ENCODE peak calls at places on chromosome 5, in ten cellular contexts. F is M059J, H is astrocyte of the spinal cord, S is midbrain, D is Kasumi-1, Y is GM12878, R is MM.1S, E is glutamatergic neuron, I is sigmoid colon, M is NCI-H526 treated with DMSO at 0.1 percent for 48 hours. U is an unnamed sample.

GRCh38 chr5:45512521-45512920 is 183.7 kb downstream of the HCN1 start:
- DNase-seq in F (peak; percentile 28), H (no peak), S (no peak), D (no peak), Y (no peak), R (no peak), E (no peak), I (no peak), M (no peak), U (no peak)

GRCh38 chr5:6765612-6766525 is 52.6 kb downstream of the TENT4A start:
- DNase-seq in F (peak; percentile 83), H (peak; percentile 73), S (peak; percentile 73), D (peak; percentile 76), Y (peak; percentile 31), R (peak; percentile 77), E (peak; percentile 91), I (peak; percentile 77), M (peak; percentile 56), U (peak; percentile 68)

GRCh38 chr5:36150676-36151433 is 832 bp downstream of the LMBRD2 start:
- DNase-seq in F (peak; percentile 54), H (peak; percentile 42), S (peak; percentile 34), D (peak; percentile 72), Y (no peak), R (peak; percentile 62), E (peak; percentile 64), I (no peak), M (peak; percentile 72), U (peak; percentile 73)

GRCh38 chr5:773517-774264 is 10.8 kb downstream of the ZDHHC11B start:
- DNase-seq in F (no peak), H (no peak), S (no peak), D (no peak), Y (no peak), R (no peak), E (no peak), I (peak; percentile 66), M (no peak), U (no peak)

GRCh38 chr5:64707191-64707590 is 16.9 kb downstream of the SHISAL2B start:
- DNase-seq in F (peak; percentile 56), H (no peak), S (no peak), D (no peak), Y (no peak), R (no peak), E (no peak), I (no peak), M (no peak), U (no peak)

GRCh38 chr5:411728-412127 is 31.2 kb upstream of the EXOC3 start:
- DNase-seq in F (no peak), H (no peak), S (no peak), D (no peak), Y (no peak), R (no peak), E (peak; percentile 24), I (peak; percentile 42), M (no peak), U (no peak)

GRCh38 chr5:110686264-110686663 is 40.2 kb downstream of the TMEM232 start:
- DNase-seq in F (no peak), H (no peak), S (no peak), D (no peak), Y (no peak), R (no peak), E (no peak), I (no peak), M (no peak), U (no peak)

GRCh38 chr5:113212244-113212920 is 222.4 kb downstream of the TSSK1B start:
- DNase-seq in F (peak; percentile 78), H (peak; percentile 73), S (peak; percentile 29), D (peak; percentile 25), Y (no peak), R (no peak), E (no peak), I (no peak), M (no peak), U (no peak)

GRCh38 chr5:133668458-133668857 is 56.1 kb upstream of the FSTL4 start:
- DNase-seq in F (no peak), H (no peak), S (no peak), D (no peak), Y (no peak), R (no peak), E (no peak), I (no peak), M (no peak), U (no peak)

GRCh38 chr5:561408-561807 is 37.2 kb upstream of the SLC9A3 start:
- DNase-seq in F (no peak), H (no peak), S (no peak), D (no peak), Y (no peak), R (no peak), E (no peak), I (peak; percentile 41), M (no peak), U (no peak)

GRCh38 chr5:148934895-148935400 is 108.5 kb downstream of the ADRB2 start:
- DNase-seq in F (no peak), H (no peak), S (no peak), D (no peak), Y (no peak), R (no peak), E (no peak), I (no peak), M (no peak), U (no peak)

GRCh38 chr5:93572773-93573626 is 8.0 kb downstream of the NR2F1-AS1 start:
- DNase-seq in F (no peak), H (peak; percentile 68), S (no peak), D (no peak), Y (no peak), R (no peak), E (peak; percentile 64), I (no peak), M (no peak), U (no peak)

GRCh38 chr5:172949426-172949825 is 9.8 kb upstream of the RPL26L1 start:
- DNase-seq in F (no peak), H (no peak), S (no peak), D (no peak), Y (no peak), R (no peak), E (no peak), I (no peak), M (no peak), U (no peak)

GRCh38 chr5:111627862-111628261 is 115.5 kb upstream of the STARD4 start:
- DNase-seq in F (no peak), H (no peak), S (no peak), D (no peak), Y (no peak), R (no peak), E (no peak), I (no peak), M (no peak), U (no peak)

GRCh38 chr5:88660947-88661869 is 221.8 kb downstream of the MEF2C start:
- DNase-seq in F (peak; percentile 98), H (peak; percentile 97), S (peak; percentile 96), D (peak; percentile 69), Y (no peak), R (peak; percentile 96), E (peak; percentile 95), I (peak; percentile 83), M (peak; percentile 93), U (peak; percentile 91)

GRCh38 chr5:178288373-178289368 is 56.1 kb upstream of the PHYKPL start:
- DNase-seq in F (peak; percentile 29), H (no peak), S (no peak), D (no peak), Y (no peak), R (no peak), E (no peak), I (peak; percentile 55), M (peak; percentile 42), U (no peak)

GRCh38 chr5:171413153-171413910 is 6.1 kb upstream of the FGF18 start:
- DNase-seq in F (no peak), H (no peak), S (no peak), D (no peak), Y (no peak), R (no peak), E (no peak), I (no peak), M (no peak), U (no peak)

GRCh38 chr5:171143926-171144325 is 165.1 kb upstream of the TLX3 start:
- DNase-seq in F (no peak), H (no peak), S (no peak), D (no peak), Y (no peak), R (no peak), E (no peak), I (no peak), M (no peak), U (no peak)

GRCh38 chr5:178145965-178146820 is 7.5 kb downstream of the NHP2 start:
- DNase-seq in F (peak; percentile 60), H (peak; percentile 28), S (no peak), D (peak; percentile 53), Y (no peak), R (peak; percentile 75), E (peak; percentile 73), I (no peak), M (peak; percentile 10), U (peak; percentile 83)

GRCh38 chr5:28809811-28810750 is 1771.7 kb upstream of the CDH9 start:
- DNase-seq in F (no peak), H (no peak), S (no peak), D (no peak), Y (no peak), R (no peak), E (no peak), I (peak; percentile 62), M (no peak), U (no peak)

GRCh38 chr5:84885479-84886258 is 501.0 kb upstream of the EDIL3 start:
- DNase-seq in F (peak; percentile 29), H (peak; percentile 92), S (no peak), D (no peak), Y (no peak), R (no peak), E (no peak), I (no peak), M (no peak), U (no peak)

GRCh38 chr5:131260895-131261294 is 3.0 kb upstream of the CDC42SE2 start:
- DNase-seq in F (no peak), H (no peak), S (no peak), D (no peak), Y (no peak), R (no peak), E (no peak), I (no peak), M (no peak), U (no peak)

GRCh38 chr5:179927834-179928233 is 20.1 kb upstream of the TBC1D9B start:
- DNase-seq in F (no peak), H (no peak), S (no peak), D (peak; percentile 15), Y (no peak), R (no peak), E (no peak), I (no peak), M (no peak), U (no peak)

GRCh38 chr5:149824851-149825250 is 94.7 kb downstream of the PPARGC1B start:
- DNase-seq in F (no peak), H (no peak), S (no peak), D (no peak), Y (no peak), R (no peak), E (no peak), I (peak; percentile 96), M (no peak), U (no peak)

GRCh38 chr5:89722538-89722937 is 687.0 kb downstream of the CETN3 start:
- DNase-seq in F (no peak), H (no peak), S (no peak), D (no peak), Y (no peak), R (no peak), E (no peak), I (no peak), M (no peak), U (no peak)

U was measured in GM12865.